ENCODE peak calls at places on chromosomes 12 and 14, in seven cellular contexts. P is CD8-positive, alpha-beta memory T cell; Q is uterus; U is A549; E is GM23338; I is adrenal gland; D is heart right ventricle. K is an unnamed sample. For H3K4me1, the result is how much of the 10 kb centered on the place peaks cover.

GRCh38 chr14:102403028-102403427 is 40.3 kb downstream of the TECPR2 start:
- DNase-seq in I (no peak), P (no peak), Q (no peak), D (no peak), E (no peak), U (no peak), K (no peak)

GRCh38 chr14:51828017-51828797 is 32.2 kb upstream of the GNG2 start:
- DNase-seq in E (no peak), U (peak), P (peak), D (peak), I (peak), Q (no peak), K (peak)

GRCh38 chr14:34029921-34030334 is 79.1 kb upstream of the EGLN3 start:
- DNase-seq in E (peak), U (no peak), D (peak), Q (peak), P (no peak), I (no peak), K (peak)

GRCh38 chr12:62631531-62632520 is 165.2 kb downstream of the MON2 start:
- DNase-seq in E (peak), I (peak), U (peak), D (peak), Q (peak), P (no peak), K (no peak)

GRCh38 chr14:33962016-33962415 is 11.1 kb upstream of the EGLN3 start:
- DNase-seq in P (no peak), E (no peak), I (no peak), U (no peak), Q (no peak), D (no peak), K (peak)

GRCh38 chr14:68403191-68403781 is 389.6 kb downstream of the ZFP36L1 start:
- DNase-seq in U (no peak), D (no peak), I (no peak), E (no peak), P (no peak), Q (no peak), K (no peak)

GRCh38 chr14:104895207-104895785 is 29.4 kb upstream of the PLD4 start:
- DNase-seq in Q (peak), D (peak), U (no peak), I (no peak), P (no peak), E (no peak), K (peak)

GRCh38 chr12:122182887-122183587 is at the start of gene LRRC43:
- DNase-seq in U (no peak), E (peak), D (peak), Q (no peak), I (no peak), P (peak), K (peak)

GRCh38 chr12:67428431-67428830 is 159.3 kb downstream of the CAND1 start:
- DNase-seq in I (no peak), D (no peak), Q (no peak), E (no peak), U (no peak), P (no peak), K (no peak)

GRCh38 chr14:103628684-103629502 is at the start of gene KLC1:
- DNase-seq in Q (peak), I (peak), D (peak), U (peak), P (peak), E (peak), K (peak)

GRCh38 chr12:105474672-105475071 is 144.2 kb downstream of the C12orf75 start:
- DNase-seq in E (no peak), D (no peak), Q (no peak), U (no peak), P (no peak), I (no peak), K (no peak)

GRCh38 chr12:58425481-58426392 is 484.4 kb downstream of the ATP23 start:
- DNase-seq in I (peak), Q (no peak), D (no peak), P (no peak), U (peak), E (peak), K (peak)

GRCh38 chr12:6829532-6830220 is 1.5 kb downstream of the P3H3 start:
- DNase-seq in D (no peak), Q (no peak), U (peak), P (no peak), E (no peak), I (no peak), K (no peak)

GRCh38 chr12:6135071-6135470 is 10.6 kb upstream of the VWF start:
- DNase-seq in U (no peak), I (no peak), D (no peak), P (no peak), E (no peak), Q (no peak), K (no peak)

GRCh38 chr12:14416658-14417057 is 51.2 kb downstream of the ATF7IP start:
- DNase-seq in E (peak), U (no peak), D (no peak), P (no peak), Q (no peak), I (no peak), K (peak)
- H3K4me1 ChIP-seq in E (under half), U (under half), D (half or more), P (half or more), Q (under half), I (half or more), K (under half)

DNA sequence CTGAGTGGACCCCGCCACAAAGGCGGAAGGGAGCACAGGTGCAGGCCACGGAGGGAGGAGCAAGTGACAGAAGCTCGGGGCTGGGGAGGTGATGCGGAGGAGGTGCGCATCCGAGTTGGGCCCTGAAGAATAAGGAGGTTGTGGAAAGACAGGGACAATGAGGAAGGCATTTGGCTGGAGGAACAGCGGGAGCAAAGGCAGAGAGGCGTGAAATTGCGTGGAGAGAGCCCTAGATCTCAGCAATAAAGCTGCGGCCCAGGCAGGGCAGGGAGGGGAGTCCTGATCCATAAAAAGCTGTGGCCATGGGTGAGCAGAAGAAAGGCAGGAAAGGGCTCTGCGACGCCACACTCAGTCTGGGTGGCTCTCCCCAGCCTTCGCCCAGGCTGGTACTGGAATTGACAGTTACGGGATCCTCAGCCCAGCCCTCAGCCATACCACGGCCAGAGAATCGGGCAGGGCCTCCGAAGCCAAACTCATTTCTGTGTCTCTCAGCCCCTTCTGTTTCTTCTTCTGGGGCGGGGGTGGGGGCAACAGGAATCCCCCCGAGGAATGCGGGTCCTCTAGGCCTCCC is 2.2 kb downstream of the FIGNL2 start:
- DNase-seq in D (no peak), U (no peak), Q (no peak), I (no peak), P (no peak), E (peak), K (no peak)
- H3K4me1 ChIP-seq in D (under half), U (under half), Q (under half), I (under half), P (under half), E (under half), K (under half)

GRCh38 chr12:124849382-124849781 is 14.3 kb downstream of the SCARB1 start:
- DNase-seq in I (no peak), Q (no peak), P (no peak), D (no peak), U (no peak), E (no peak), K (no peak)

GRCh38 chr12:124848621-124849380 is 14.9 kb downstream of the SCARB1 start:
- DNase-seq in D (no peak), I (no peak), Q (no peak), E (no peak), P (no peak), U (no peak), K (no peak)

GRCh38 chr12:124852329-124852831 is 11.3 kb downstream of the SCARB1 start:
- DNase-seq in I (peak), P (no peak), E (no peak), U (no peak), D (peak), Q (no peak), K (no peak)

GRCh38 chr12:124852911-124853441 is 10.7 kb downstream of the SCARB1 start:
- DNase-seq in E (no peak), D (no peak), P (no peak), Q (no peak), U (no peak), I (no peak), K (no peak)

DNA sequence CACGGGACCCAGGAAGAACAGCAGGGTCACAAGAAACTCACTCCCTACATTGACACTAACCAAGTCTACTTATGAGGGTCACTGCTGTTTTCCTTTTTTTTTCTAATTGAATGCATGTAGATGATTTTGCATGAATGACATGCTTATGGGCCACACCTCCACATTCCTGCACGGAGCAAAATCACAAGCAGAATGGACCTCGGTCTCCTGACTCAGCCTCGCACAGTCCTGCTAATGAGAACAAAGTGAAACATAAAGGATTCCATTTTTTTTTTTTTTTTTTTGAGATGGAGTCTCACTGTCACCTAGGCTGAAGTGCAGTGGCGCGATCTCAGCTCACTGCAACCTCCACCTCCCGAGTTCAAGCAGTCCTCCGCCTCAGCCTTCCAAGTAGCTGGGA is 12.3 kb downstream of the SCARB1 start:
- DNase-seq in E (no peak), D (no peak), U (no peak), P (no peak), Q (no peak), I (no peak), K (no peak)
- H3K4me1 ChIP-seq in E (under half), D (under half), U (half or more), P (under half), Q (under half), I (half or more), K (under half)

GRCh38 chr12:116245189-116245588 is 32.3 kb downstream of the MED13L start:
- DNase-seq in Q (no peak), E (no peak), U (no peak), P (no peak), I (no peak), D (no peak), K (no peak)
- H3K4me1 ChIP-seq in Q (under half), E (half or more), U (under half), P (half or more), I (half or more), D (half or more), K (under half)

GRCh38 chr14:31022386-31022785 is 3.1 kb upstream of the AP4S1 start:
- DNase-seq in Q (no peak), P (no peak), U (no peak), D (no peak), E (no peak), I (no peak), K (no peak)

GRCh38 chr14:31024577-31025334 is 693 bp upstream of the AP4S1 start:
- DNase-seq in E (no peak), D (no peak), P (no peak), I (no peak), U (no peak), Q (no peak), K (peak)

GRCh38 chr14:31026076-31026394 is at the start of gene STRN3:
- DNase-seq in U (no peak), I (no peak), D (no peak), Q (no peak), E (no peak), P (no peak), K (no peak)

GRCh38 chr14:31025335-31026075 is at the start of gene AP4S1:
- DNase-seq in E (peak), Q (peak), D (peak), P (peak), I (peak), U (peak), K (peak)

DNA sequence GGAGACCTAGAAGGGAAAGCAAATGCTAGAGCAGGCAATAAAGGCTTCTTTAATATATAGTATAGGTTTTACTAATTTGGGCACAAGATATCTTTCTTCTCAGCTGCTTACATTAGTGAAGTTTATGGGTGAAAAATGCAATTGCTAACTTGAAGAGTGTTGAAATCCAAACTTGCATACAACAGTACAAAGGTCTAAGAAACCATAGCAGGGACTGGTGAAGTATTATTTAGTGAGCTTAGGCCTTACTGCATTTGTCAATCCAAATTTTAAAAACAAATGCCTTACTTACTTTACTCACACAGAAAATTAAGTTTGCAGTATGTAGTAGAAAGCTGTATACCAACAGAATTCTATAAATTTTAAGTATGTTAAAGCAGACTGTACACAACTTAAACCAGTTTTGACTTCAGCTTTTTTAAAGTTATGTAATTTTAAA is 1.4 kb upstream of the AP4S1 start:
- DNase-seq in P (no peak), Q (no peak), I (no peak), D (no peak), U (no peak), E (no peak), K (no peak)
- H3K4me1 ChIP-seq in P (under half), Q (under half), I (under half), D (under half), U (under half), E (under half), K (under half)

GRCh38 chr14:89418976-89419375 is 1.9 kb upstream of the FOXN3 start:
- DNase-seq in I (no peak), U (no peak), Q (no peak), D (no peak), E (no peak), P (no peak), K (no peak)

GRCh38 chr14:89417111-89417468 is at the start of gene FOXN3:
- DNase-seq in I (peak), P (peak), U (peak), E (peak), Q (peak), D (peak), K (peak)

GRCh38 chr14:89419973-89420482 is 3.0 kb upstream of the FOXN3 start:
- DNase-seq in D (no peak), E (no peak), U (no peak), P (no peak), I (no peak), Q (no peak), K (no peak)

GRCh38 chr14:89417469-89418225 is 614 bp upstream of the FOXN3 start:
- DNase-seq in U (peak), D (peak), P (peak), I (peak), E (peak), Q (peak), K (peak)

DNA sequence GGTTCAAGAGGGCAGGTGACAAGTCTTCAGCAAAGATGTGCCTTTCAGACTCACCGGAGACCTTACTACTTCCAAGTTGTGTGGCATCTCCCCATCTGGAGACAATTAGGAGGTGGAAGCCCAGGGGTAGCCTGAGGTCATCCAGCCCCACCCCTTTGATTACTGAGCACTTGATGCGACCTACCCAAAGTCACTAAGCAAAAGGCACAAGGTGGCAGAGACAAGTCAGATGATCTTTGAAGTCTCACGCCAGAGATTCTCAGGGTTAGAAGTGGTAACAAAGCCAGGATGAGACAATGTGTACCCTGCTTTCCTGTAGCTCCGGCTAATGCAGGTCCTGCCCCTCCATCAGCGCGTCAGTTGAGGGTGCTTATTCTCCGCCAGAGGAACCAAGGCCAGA is 1.4 kb upstream of the FOXN3 start:
- DNase-seq in I (no peak), P (no peak), E (no peak), U (no peak), Q (no peak), D (no peak), K (no peak)
- H3K4me1 ChIP-seq in I (under half), P (under half), E (under half), U (under half), Q (under half), D (under half), K (under half)